ENCODE peak calls at places on chromosomes 11 and 22, in four cellular contexts. One of them, this sample, is unnamed.

GRCh38 chr11:120867988-120868387 is 155.9 kb upstream of the TBCEL start:
- DNase-seq in uterus: no peak
- DNase-seq in NCI-H2081 treated with DMSO at 0.1 percent for 48 hours: no peak
- DNase-seq in naive thymus-derived CD4-positive, alpha-beta T cell: no peak
- DNase-seq in this sample: no peak

GRCh38 chr11:107857550-107858216 is 904 bp downstream of the SLC35F2 start:
- DNase-seq in uterus: no peak
- DNase-seq in NCI-H2081 treated with DMSO at 0.1 percent for 48 hours: no peak
- DNase-seq in naive thymus-derived CD4-positive, alpha-beta T cell: no peak
- DNase-seq in this sample: no peak

GRCh38 chr11:1826552-1827094 is 8.2 kb upstream of the SYT8 start:
- DNase-seq in uterus: no peak
- DNase-seq in NCI-H2081 treated with DMSO at 0.1 percent for 48 hours: no peak
- DNase-seq in naive thymus-derived CD4-positive, alpha-beta T cell: no peak
- DNase-seq in this sample: no peak

GRCh38 chr11:19281041-19281440 is 40.3 kb upstream of the E2F8 start:
- DNase-seq in uterus: no peak
- DNase-seq in NCI-H2081 treated with DMSO at 0.1 percent for 48 hours: no peak
- DNase-seq in naive thymus-derived CD4-positive, alpha-beta T cell: no peak
- DNase-seq in this sample: no peak

GRCh38 chr11:46198873-46199250 is 77.6 kb upstream of the PHF21A start:
- DNase-seq in uterus: no peak
- DNase-seq in NCI-H2081 treated with DMSO at 0.1 percent for 48 hours: no peak
- DNase-seq in naive thymus-derived CD4-positive, alpha-beta T cell: no peak
- DNase-seq in this sample: no peak

GRCh38 chr11:450809-451451 is 851 bp downstream of the PTDSS2 start:
- DNase-seq in uterus: peak; percentile 55
- DNase-seq in NCI-H2081 treated with DMSO at 0.1 percent for 48 hours: no peak
- DNase-seq in naive thymus-derived CD4-positive, alpha-beta T cell: peak; percentile 84
- DNase-seq in this sample: peak; percentile 28

GRCh38 chr22:37240240-37240940 is 3.7 kb downstream of the RAC2 start:
- DNase-seq in uterus: no peak
- DNase-seq in NCI-H2081 treated with DMSO at 0.1 percent for 48 hours: no peak
- DNase-seq in naive thymus-derived CD4-positive, alpha-beta T cell: no peak
- DNase-seq in this sample: no peak

GRCh38 chr11:2898366-2899079 is 12.9 kb upstream of the CDKN1C start:
- DNase-seq in uterus: no peak
- DNase-seq in NCI-H2081 treated with DMSO at 0.1 percent for 48 hours: no peak
- DNase-seq in naive thymus-derived CD4-positive, alpha-beta T cell: no peak
- DNase-seq in this sample: peak; percentile 48

GRCh38 chr11:75442161-75442885 is 9.3 kb upstream of the KLHL35 start:
- DNase-seq in uterus: no peak
- DNase-seq in NCI-H2081 treated with DMSO at 0.1 percent for 48 hours: no peak
- DNase-seq in naive thymus-derived CD4-positive, alpha-beta T cell: no peak
- DNase-seq in this sample: no peak

GRCh38 chr22:38243007-38243775 is 29.6 kb downstream of the TMEM184B start:
- DNase-seq in uterus: no peak
- DNase-seq in NCI-H2081 treated with DMSO at 0.1 percent for 48 hours: peak; percentile 82
- DNase-seq in naive thymus-derived CD4-positive, alpha-beta T cell: no peak
- DNase-seq in this sample: no peak

GRCh38 chr11:132456735-132457328 is 1075.5 kb downstream of the OPCML start:
- DNase-seq in uterus: no peak
- DNase-seq in NCI-H2081 treated with DMSO at 0.1 percent for 48 hours: no peak
- DNase-seq in naive thymus-derived CD4-positive, alpha-beta T cell: no peak
- DNase-seq in this sample: no peak

GRCh38 chr11:117720061-117720511 is 76.9 kb downstream of the DSCAML1 start:
- DNase-seq in uterus: no peak
- DNase-seq in NCI-H2081 treated with DMSO at 0.1 percent for 48 hours: no peak
- DNase-seq in naive thymus-derived CD4-positive, alpha-beta T cell: no peak
- DNase-seq in this sample: no peak

GRCh38 chr11:113314065-113314388 is 356 bp upstream of the TTC12 start:
- DNase-seq in uterus: no peak
- DNase-seq in NCI-H2081 treated with DMSO at 0.1 percent for 48 hours: no peak
- DNase-seq in naive thymus-derived CD4-positive, alpha-beta T cell: no peak
- DNase-seq in this sample: no peak

GRCh38 chr11:57514538-57515331 is 767 bp downstream of the SLC43A1 start:
- DNase-seq in uterus: peak; percentile 60
- DNase-seq in NCI-H2081 treated with DMSO at 0.1 percent for 48 hours: no peak
- DNase-seq in naive thymus-derived CD4-positive, alpha-beta T cell: peak; percentile 33
- DNase-seq in this sample: peak; percentile 42

GRCh38 chr11:11960687-11961086 is 47.7 kb downstream of the DKK3 start:
- DNase-seq in uterus: no peak
- DNase-seq in NCI-H2081 treated with DMSO at 0.1 percent for 48 hours: no peak
- DNase-seq in naive thymus-derived CD4-positive, alpha-beta T cell: peak; percentile 14
- DNase-seq in this sample: no peak

GRCh38 chr22:38699143-38699542 is 1.6 kb downstream of the JOSD1 start:
- DNase-seq in uterus: no peak
- DNase-seq in NCI-H2081 treated with DMSO at 0.1 percent for 48 hours: no peak
- DNase-seq in naive thymus-derived CD4-positive, alpha-beta T cell: no peak
- DNase-seq in this sample: no peak

GRCh38 chr22:35065183-35065582 is 775 bp upstream of the ISX start:
- DNase-seq in uterus: no peak
- DNase-seq in NCI-H2081 treated with DMSO at 0.1 percent for 48 hours: no peak
- DNase-seq in naive thymus-derived CD4-positive, alpha-beta T cell: no peak
- DNase-seq in this sample: no peak

GRCh38 chr22:43923631-43924548 is at the start of gene PNPLA3:
- DNase-seq in uterus: peak; percentile 80
- DNase-seq in NCI-H2081 treated with DMSO at 0.1 percent for 48 hours: no peak
- DNase-seq in naive thymus-derived CD4-positive, alpha-beta T cell: peak; percentile 48
- DNase-seq in this sample: peak; percentile 86

GRCh38 chr11:119788911-119789560 is 60.0 kb upstream of the NECTIN1 start:
- DNase-seq in uterus: no peak
- DNase-seq in NCI-H2081 treated with DMSO at 0.1 percent for 48 hours: no peak
- DNase-seq in naive thymus-derived CD4-positive, alpha-beta T cell: no peak
- DNase-seq in this sample: no peak

GRCh38 chr22:24525416-24526037 is 29.4 kb downstream of the GUCD1 start:
- DNase-seq in uterus: peak; percentile 72
- DNase-seq in NCI-H2081 treated with DMSO at 0.1 percent for 48 hours: no peak
- DNase-seq in naive thymus-derived CD4-positive, alpha-beta T cell: peak; percentile 54
- DNase-seq in this sample: peak; percentile 44

GRCh38 chr11:2550606-2550970 is 105.8 kb downstream of the KCNQ1 start:
- DNase-seq in uterus: no peak
- DNase-seq in NCI-H2081 treated with DMSO at 0.1 percent for 48 hours: no peak
- DNase-seq in naive thymus-derived CD4-positive, alpha-beta T cell: no peak
- DNase-seq in this sample: no peak

GRCh38 chr22:19717181-19717580 is 2.9 kb downstream of the SEPTIN5 start:
- DNase-seq in uterus: no peak
- DNase-seq in NCI-H2081 treated with DMSO at 0.1 percent for 48 hours: no peak
- DNase-seq in naive thymus-derived CD4-positive, alpha-beta T cell: no peak
- DNase-seq in this sample: no peak

GRCh38 chr22:30408388-30409101 is 11.7 kb downstream of the SEC14L2 start:
- DNase-seq in uterus: no peak
- DNase-seq in NCI-H2081 treated with DMSO at 0.1 percent for 48 hours: no peak
- DNase-seq in naive thymus-derived CD4-positive, alpha-beta T cell: no peak
- DNase-seq in this sample: peak; percentile 18

GRCh38 chr22:21837184-21837979 is 30.1 kb downstream of the MAPK1 start:
- DNase-seq in uterus: no peak
- DNase-seq in NCI-H2081 treated with DMSO at 0.1 percent for 48 hours: no peak
- DNase-seq in naive thymus-derived CD4-positive, alpha-beta T cell: no peak
- DNase-seq in this sample: no peak

GRCh38 chr11:71499546-71499945 is 27.5 kb upstream of the KRTAP5-7 start:
- DNase-seq in uterus: no peak
- DNase-seq in NCI-H2081 treated with DMSO at 0.1 percent for 48 hours: no peak
- DNase-seq in naive thymus-derived CD4-positive, alpha-beta T cell: no peak
- DNase-seq in this sample: peak; percentile 60

GRCh38 chr11:253886-254270 is 17.1 kb downstream of the PSMD13 start:
- DNase-seq in uterus: no peak
- DNase-seq in NCI-H2081 treated with DMSO at 0.1 percent for 48 hours: no peak
- DNase-seq in naive thymus-derived CD4-positive, alpha-beta T cell: no peak
- DNase-seq in this sample: no peak

GRCh38 chr22:48594757-48595510 is 1232.7 kb downstream of the BRD1 start:
- DNase-seq in uterus: no peak
- DNase-seq in NCI-H2081 treated with DMSO at 0.1 percent for 48 hours: no peak
- DNase-seq in naive thymus-derived CD4-positive, alpha-beta T cell: no peak
- DNase-seq in this sample: no peak

GRCh38 chr11:20026629-20027545 is 133.4 kb downstream of the DBX1 start:
- DNase-seq in uterus: peak; percentile 27
- DNase-seq in NCI-H2081 treated with DMSO at 0.1 percent for 48 hours: no peak
- DNase-seq in naive thymus-derived CD4-positive, alpha-beta T cell: no peak
- DNase-seq in this sample: no peak

GRCh38 chr11:100316990-100317389 is 370.1 kb upstream of the ARHGAP42 start:
- DNase-seq in uterus: no peak
- DNase-seq in NCI-H2081 treated with DMSO at 0.1 percent for 48 hours: no peak
- DNase-seq in naive thymus-derived CD4-positive, alpha-beta T cell: no peak
- DNase-seq in this sample: no peak

GRCh38 chr11:128520886-128521696 is 66.3 kb downstream of the ETS1 start:
- DNase-seq in uterus: no peak
- DNase-seq in NCI-H2081 treated with DMSO at 0.1 percent for 48 hours: no peak
- DNase-seq in naive thymus-derived CD4-positive, alpha-beta T cell: peak; percentile 45
- DNase-seq in this sample: no peak

GRCh38 chr22:42803454-42803853 is 53.6 kb downstream of the ARFGAP3 start:
- DNase-seq in uterus: no peak
- DNase-seq in NCI-H2081 treated with DMSO at 0.1 percent for 48 hours: peak; percentile 8
- DNase-seq in naive thymus-derived CD4-positive, alpha-beta T cell: no peak
- DNase-seq in this sample: peak; percentile 80

GRCh38 chr11:67482736-67483497 is at the start of gene AIP:
- DNase-seq in uterus: peak; percentile 98
- DNase-seq in NCI-H2081 treated with DMSO at 0.1 percent for 48 hours: peak; percentile 92
- DNase-seq in naive thymus-derived CD4-positive, alpha-beta T cell: peak; percentile 96
- DNase-seq in this sample: peak; percentile 96

GRCh38 chr11:116710762-116711161 is 62.0 kb downstream of the BUD13 start:
- DNase-seq in uterus: no peak
- DNase-seq in NCI-H2081 treated with DMSO at 0.1 percent for 48 hours: no peak
- DNase-seq in naive thymus-derived CD4-positive, alpha-beta T cell: no peak
- DNase-seq in this sample: no peak

GRCh38 chr11:86978756-86979608 is 23.8 kb upstream of the FZD4 start:
- DNase-seq in uterus: no peak
- DNase-seq in NCI-H2081 treated with DMSO at 0.1 percent for 48 hours: no peak
- DNase-seq in naive thymus-derived CD4-positive, alpha-beta T cell: no peak
- DNase-seq in this sample: no peak

GRCh38 chr11:130037058-130037457 is 32.6 kb upstream of the APLP2 start:
- DNase-seq in uterus: no peak
- DNase-seq in NCI-H2081 treated with DMSO at 0.1 percent for 48 hours: no peak
- DNase-seq in naive thymus-derived CD4-positive, alpha-beta T cell: no peak
- DNase-seq in this sample: no peak

GRCh38 chr11:67157691-67158090 is 38.6 kb downstream of the KDM2A start:
- DNase-seq in uterus: no peak
- DNase-seq in NCI-H2081 treated with DMSO at 0.1 percent for 48 hours: no peak
- DNase-seq in naive thymus-derived CD4-positive, alpha-beta T cell: no peak
- DNase-seq in this sample: no peak